ENCODE peak calls at places on chromosomes 16 and 17, in four cellular contexts. Z is amniotic stem cell, M is omental fat pad, A is smooth muscle cell of the brain vasculature. N is an unnamed sample.

GRCh38 chr17:58575511-58575910 is 61.1 kb upstream of the MTMR4 start:
- DNase-seq in Z (no peak), M (no peak), A (no peak), N (no peak)

GRCh38 chr17:82789051-82789592 is 37.3 kb downstream of the TBCD start:
- DNase-seq in Z (no peak), M (no peak), A (no peak), N (no peak)

GRCh38 chr16:89827383-89828198 is 684 bp upstream of the SPIRE2 start:
- DNase-seq in Z (no peak), M (no peak), A (no peak), N (no peak)

GRCh38 chr17:79865351-79866210 is 26.3 kb upstream of the CBX4 start:
- DNase-seq in Z (no peak), M (no peak), A (no peak), N (no peak)

GRCh38 chr16:7378024-7378695 is 45.5 kb downstream of the RBFOX1 start:
- DNase-seq in Z (no peak), M (no peak), A (no peak), N (no peak)

GRCh38 chr17:20066253-20066652 is 57.1 kb downstream of the SPECC1 start:
- DNase-seq in Z (peak; percentile 42), M (no peak), A (peak; percentile 24), N (no peak)

GRCh38 chr16:21228473-21228872 is 5.0 kb upstream of the ANKS4B start:
- DNase-seq in Z (no peak), M (no peak), A (no peak), N (no peak)

GRCh38 chr17:39653662-39654331 is 11.4 kb upstream of the TCAP start:
- DNase-seq in Z (no peak), M (peak; percentile 77), A (no peak), N (peak; percentile 90)

GRCh38 chr17:78879679-78880186 is 23.3 kb downstream of the CEP295NL start:
- DNase-seq in Z (peak; percentile 39), M (no peak), A (peak; percentile 77), N (peak; percentile 49)

GRCh38 chr16:55487048-55487803 is 8.2 kb downstream of the MMP2 start:
- DNase-seq in Z (peak; percentile 63), M (no peak), A (no peak), N (no peak)

GRCh38 chr16:75095204-75095621 is 21.4 kb downstream of the LDHD start:
- DNase-seq in Z (no peak), M (no peak), A (no peak), N (no peak)

N was measured in stimulated activated naive CD8-positive, alpha-beta T cell treated with anti-CD3 and anti-CD28 coated beads, Interleukin-15, Interleukin-2, amounts not matched to agents 100 U/mL and 50 U/mL, for 24 hours.